ENCODE peak calls at places on chromosomes 16 and 17, in ten cellular contexts. I, B, J, C, Y, O, E, S, U and M are unnamed samples.

GRCh38 chr16:57376313-57376818 is 4.1 kb downstream of the CX3CL1 start:
- DNase-seq in I (no peak), B (no peak), J (no peak), C (no peak), Y (no peak), O (no peak), E (no peak), S (no peak), U (no peak), M (no peak)

GRCh38 chr17:45197108-45197507 is 24.6 kb upstream of the FMNL1 start:
- DNase-seq in I (no peak), B (no peak), J (no peak), C (no peak), Y (no peak), O (no peak), E (no peak), S (no peak), U (no peak), M (no peak)

GRCh38 chr17:10771142-10771541 is 32.8 kb downstream of the TMEM238L start:
- DNase-seq in I (no peak), B (no peak), J (no peak), C (no peak), Y (no peak), O (no peak), E (no peak), S (no peak), U (no peak), M (no peak)

GRCh38 chr16:88667496-88667895 is 4.6 kb upstream of the MVD start:
- DNase-seq in I (no peak), B (no peak), J (no peak), C (no peak), Y (no peak), O (no peak), E (no peak), S (no peak), U (no peak), M (no peak)

GRCh38 chr17:56319531-56319930 is 166.3 kb downstream of the ANKFN1 start:
- DNase-seq in I (no peak), B (no peak), J (no peak), C (no peak), Y (no peak), O (no peak), E (no peak), S (peak), U (peak), M (no peak)

GRCh38 chr17:37637956-37638355 is 5.3 kb downstream of the DDX52 start:
- DNase-seq in I (no peak), B (no peak), J (no peak), C (no peak), Y (no peak), O (no peak), E (no peak), S (no peak), U (no peak), M (no peak)

GRCh38 chr16:28163699-28164584 is 47.8 kb downstream of the XPO6 start:
- DNase-seq in I (no peak), B (no peak), J (no peak), C (no peak), Y (no peak), O (no peak), E (no peak), S (no peak), U (no peak), M (no peak)

GRCh38 chr17:13393841-13394710 is 207.7 kb downstream of the HS3ST3A1 start:
- DNase-seq in I (no peak), B (no peak), J (no peak), C (no peak), Y (no peak), O (no peak), E (no peak), S (no peak), U (no peak), M (no peak)

GRCh38 chr17:69560987-69561441 is 146.5 kb downstream of the MAP2K6 start:
- DNase-seq in I (no peak), B (no peak), J (peak), C (no peak), Y (no peak), O (no peak), E (no peak), S (no peak), U (no peak), M (no peak)

GRCh38 chr17:1496814-1497325 is 4.4 kb upstream of the MYO1C start:
- DNase-seq in I (no peak), B (no peak), J (no peak), C (no peak), Y (no peak), O (no peak), E (no peak), S (no peak), U (no peak), M (no peak)

GRCh38 chr16:1497014-1497598 is 3.9 kb downstream of the TELO2 start:
- DNase-seq in I (no peak), B (no peak), J (no peak), C (no peak), Y (no peak), O (no peak), E (no peak), S (no peak), U (no peak), M (no peak)

GRCh38 chr16:51442140-51442539 is 291.1 kb upstream of the SALL1 start:
- DNase-seq in I (no peak), B (no peak), J (no peak), C (no peak), Y (no peak), O (no peak), E (no peak), S (no peak), U (no peak), M (no peak)

GRCh38 chr17:71828182-71828596 is 292.6 kb upstream of the SOX9 start:
- DNase-seq in I (no peak), B (no peak), J (no peak), C (no peak), Y (no peak), O (no peak), E (no peak), S (no peak), U (no peak), M (no peak)

GRCh38 chr17:66573078-66573477 is 261.8 kb upstream of the CACNG5 start:
- DNase-seq in I (no peak), B (no peak), J (no peak), C (no peak), Y (no peak), O (no peak), E (no peak), S (no peak), U (no peak), M (no peak)

GRCh38 chr16:89958068-89958467 is 9.5 kb downstream of the DEF8 start:
- DNase-seq in I (peak), B (no peak), J (no peak), C (peak), Y (peak), O (no peak), E (no peak), S (peak), U (peak), M (no peak)

GRCh38 chr17:46811978-46812583 is 6.4 kb downstream of the WNT3 start:
- DNase-seq in I (no peak), B (no peak), J (no peak), C (peak), Y (no peak), O (peak), E (no peak), S (no peak), U (peak), M (no peak)

GRCh38 chr16:1102921-1103648 is 7.0 kb upstream of the C1QTNF8 start:
- DNase-seq in I (peak), B (peak), J (no peak), C (peak), Y (peak), O (no peak), E (peak), S (no peak), U (peak), M (no peak)

GRCh38 chr17:64441772-64442549 is 7.0 kb upstream of the MILR1 start:
- DNase-seq in I (no peak), B (peak), J (peak), C (peak), Y (peak), O (no peak), E (no peak), S (no peak), U (no peak), M (no peak)

GRCh38 chr17:62705781-62706597 is 78.5 kb downstream of the MRC2 start:
- DNase-seq in I (no peak), B (no peak), J (no peak), C (no peak), Y (peak), O (no peak), E (no peak), S (no peak), U (no peak), M (no peak)

GRCh38 chr17:66200685-66201092 is 8.8 kb upstream of the CEP112 start:
- DNase-seq in I (no peak), B (peak), J (no peak), C (peak), Y (peak), O (peak), E (peak), S (peak), U (peak), M (no peak)

GRCh38 chr16:79638386-79639106 is 38.0 kb upstream of the MAF start:
- DNase-seq in I (no peak), B (no peak), J (no peak), C (no peak), Y (no peak), O (no peak), E (no peak), S (no peak), U (no peak), M (no peak)

GRCh38 chr16:787261-787966 is 767 bp downstream of the RPUSD1 start:
- DNase-seq in I (no peak), B (no peak), J (no peak), C (peak), Y (no peak), O (no peak), E (no peak), S (no peak), U (no peak), M (no peak)

DNA sequence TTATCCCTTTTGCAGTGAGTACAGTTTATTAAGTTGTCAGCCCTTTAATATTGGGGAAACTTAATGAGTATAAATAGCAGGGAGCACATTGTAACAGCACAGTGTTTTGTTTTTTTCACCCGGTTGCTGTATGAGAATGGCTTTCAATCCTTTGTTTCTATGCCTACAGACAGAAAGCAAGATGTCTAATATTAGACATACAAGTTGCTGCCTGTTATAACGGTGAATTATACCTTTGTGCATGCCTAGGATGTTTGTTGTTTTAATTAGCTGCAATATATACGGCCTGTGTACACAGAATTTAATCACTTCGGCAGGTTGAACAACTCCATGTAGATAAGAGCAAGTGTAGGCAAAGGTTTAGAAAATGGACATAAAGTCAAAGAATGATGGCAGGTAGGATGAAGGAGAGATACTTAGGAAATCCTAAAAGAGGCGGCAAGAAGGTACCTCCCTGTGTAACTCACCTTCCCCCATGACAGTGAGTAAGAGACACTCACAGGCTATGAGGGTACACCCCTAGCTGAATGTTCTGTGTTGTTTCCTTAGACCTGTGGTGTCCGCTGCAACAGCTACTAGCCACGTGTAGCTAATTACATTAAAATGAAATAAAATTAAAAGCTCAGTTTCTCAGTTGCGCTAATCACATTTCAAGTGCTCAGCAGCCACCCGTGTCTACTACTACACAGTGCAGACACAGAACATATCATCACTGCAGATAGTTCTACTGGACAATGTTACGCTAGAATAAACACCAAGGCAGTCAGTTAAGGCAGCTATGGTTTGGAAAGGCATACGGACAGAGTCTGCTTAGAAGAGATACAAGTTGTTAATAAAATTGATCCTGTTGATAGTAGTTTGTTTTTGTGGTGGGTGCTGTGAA is 10.9 kb downstream of the SLC7A6OS start:
- DNase-seq in I (no peak), B (no peak), J (no peak), C (no peak), Y (no peak), O (no peak), E (no peak), S (no peak), U (no peak), M (no peak)
- TF ChIP-seq POLR2A in I (no peak), B (no peak), J (no peak), C (no peak), Y (no peak), O (no peak), E (no peak), S (no peak), U (no peak), M (no peak)

DNA sequence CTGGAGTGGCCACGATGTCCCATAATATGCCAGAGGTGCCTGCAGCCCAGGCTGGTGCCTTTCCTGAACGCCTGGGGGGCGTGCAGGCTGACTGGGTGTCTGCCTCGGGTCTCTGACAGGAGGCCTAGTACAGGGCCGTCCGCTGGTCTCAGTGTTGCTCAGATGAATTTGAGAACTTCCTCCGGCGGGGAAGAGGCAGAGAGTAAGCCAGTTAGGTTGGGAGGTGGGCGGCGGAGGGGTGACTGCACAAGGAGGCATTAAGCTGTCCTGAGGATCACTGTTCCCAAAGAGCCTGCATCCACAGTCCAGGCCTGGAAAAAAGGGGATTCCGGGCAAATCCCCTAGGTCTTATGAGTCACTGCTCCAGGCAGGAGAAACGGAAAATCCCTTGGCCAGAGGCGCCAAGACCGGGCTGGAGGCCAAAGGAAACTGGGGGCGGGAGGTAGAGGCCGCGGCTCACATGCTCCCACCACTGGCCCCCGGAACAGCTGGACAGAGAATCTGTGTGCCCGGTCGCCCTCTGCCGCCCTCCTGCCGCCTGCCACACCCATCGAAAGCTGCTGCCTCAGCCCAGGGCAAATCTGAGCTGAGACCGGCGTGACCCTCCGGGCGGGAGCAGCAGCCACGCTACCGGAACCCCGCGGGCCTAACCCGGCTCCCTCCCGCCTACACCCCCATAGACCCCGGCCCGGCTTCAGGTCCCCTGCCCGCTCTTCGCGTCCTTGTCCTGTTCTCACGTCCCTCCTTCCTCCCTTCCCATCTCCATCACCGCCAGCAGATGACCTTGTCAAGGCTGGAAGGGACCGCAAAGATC is 1.2 kb downstream of the TRIM47 start:
- DNase-seq in I (peak), B (peak), J (peak), C (peak), Y (peak), O (peak), E (peak), S (peak), U (peak), M (peak)
- TF ChIP-seq POLR2A in I (no peak), B (no peak), J (peak), C (no peak), Y (no peak), O (peak), E (no peak), S (no peak), U (peak), M (no peak)

GRCh38 chr16:81077077-81077940 is at the start of gene C16orf46:
- DNase-seq in I (peak), B (peak), J (peak), C (peak), Y (peak), O (peak), E (peak), S (peak), U (peak), M (peak)
- TF ChIP-seq POLR2A in I (peak), B (no peak), J (peak), C (peak), Y (peak), O (peak), E (no peak), S (peak), U (peak), M (peak)

GRCh38 chr17:48816774-48817590 is at the start of gene TTLL6:
- DNase-seq in I (peak), B (peak), J (peak), C (peak), Y (peak), O (peak), E (peak), S (peak), U (peak), M (peak)
- TF ChIP-seq POLR2A in I (no peak), B (no peak), J (no peak), C (no peak), Y (no peak), O (no peak), E (no peak), S (no peak), U (no peak), M (no peak)

GRCh38 chr17:29140051-29140582 is 40.1 kb downstream of the MYO18A start:
- DNase-seq in I (peak), B (peak), J (peak), C (peak), Y (peak), O (peak), E (peak), S (no peak), U (peak), M (no peak)
- TF ChIP-seq POLR2A in I (peak), B (no peak), J (peak), C (no peak), Y (no peak), O (peak), E (no peak), S (no peak), U (peak), M (no peak)

GRCh38 chr17:57721967-57722703 is 23.0 kb downstream of the CCDC182 start:
- DNase-seq in I (no peak), B (no peak), J (no peak), C (no peak), Y (no peak), O (no peak), E (no peak), S (no peak), U (no peak), M (no peak)

GRCh38 chr17:57723427-57724037 is 21.6 kb downstream of the CCDC182 start:
- DNase-seq in I (no peak), B (no peak), J (no peak), C (no peak), Y (no peak), O (no peak), E (no peak), S (no peak), U (no peak), M (no peak)

GRCh38 chr17:57720636-57721035 is 24.5 kb downstream of the CCDC182 start:
- DNase-seq in I (no peak), B (no peak), J (no peak), C (no peak), Y (no peak), O (no peak), E (no peak), S (no peak), U (no peak), M (no peak)

GRCh38 chr17:57724038-57724728 is 20.9 kb downstream of the CCDC182 start:
- DNase-seq in I (no peak), B (no peak), J (no peak), C (peak), Y (no peak), O (no peak), E (no peak), S (no peak), U (no peak), M (no peak)

DNA sequence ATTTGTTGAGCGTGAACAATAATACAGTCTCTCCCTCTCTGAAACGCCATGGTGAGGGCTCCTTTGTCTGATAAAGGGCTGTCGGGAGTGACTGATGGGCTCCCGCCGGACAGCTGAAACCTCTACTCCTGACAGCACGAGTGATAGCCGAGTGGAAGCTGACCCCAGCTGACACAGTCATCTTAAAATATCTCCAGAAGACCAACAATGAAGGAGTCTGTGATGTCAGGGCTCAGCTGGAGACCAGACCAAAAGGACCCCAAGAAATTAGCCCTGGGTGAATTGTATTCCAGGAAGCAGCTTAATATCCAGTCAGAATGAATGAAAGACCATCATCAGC is 22.4 kb downstream of the CCDC182 start:
- DNase-seq in I (no peak), B (no peak), J (no peak), C (no peak), Y (no peak), O (no peak), E (no peak), S (no peak), U (no peak), M (no peak)
- TF ChIP-seq POLR2A in I (no peak), B (no peak), J (no peak), C (no peak), Y (no peak), O (no peak), E (no peak), S (no peak), U (no peak), M (no peak)

DNA sequence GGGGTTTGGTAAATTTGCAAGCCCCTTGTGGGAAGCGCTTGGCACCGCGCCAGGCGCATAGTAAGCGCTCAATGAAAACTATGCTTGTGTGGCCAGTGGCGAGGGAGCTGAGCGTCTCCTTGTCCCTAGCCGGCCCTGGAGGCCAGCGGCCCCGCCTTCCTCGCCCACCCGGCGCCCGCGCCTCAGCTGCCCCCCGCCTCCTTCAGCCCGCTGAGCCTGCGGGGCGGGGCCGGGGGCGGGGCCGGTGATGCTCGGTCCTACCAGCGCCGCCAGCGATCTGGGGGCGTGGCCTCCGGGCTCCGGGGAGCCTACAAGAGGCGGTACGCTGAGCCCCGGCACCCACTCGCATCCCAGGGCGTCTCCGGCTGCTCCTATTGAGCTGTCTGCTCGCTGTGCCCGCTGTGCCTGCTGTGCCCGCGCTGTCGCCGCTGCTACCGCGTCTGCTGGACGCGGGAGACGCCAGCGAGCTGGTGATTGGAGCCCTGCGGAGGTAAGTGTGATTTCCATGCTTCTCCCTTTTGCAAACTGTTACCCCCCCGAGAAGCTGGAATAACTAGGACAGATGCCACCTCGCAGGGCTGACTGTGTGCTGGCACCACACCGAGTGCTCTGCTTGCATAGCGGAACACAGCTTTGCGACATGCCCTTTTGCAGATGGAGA is at the start of gene CRISPLD2:
- DNase-seq in I (peak), B (peak), J (peak), C (peak), Y (peak), O (peak), E (peak), S (peak), U (peak), M (peak)
- TF ChIP-seq POLR2A in I (peak), B (peak), J (peak), C (peak), Y (peak), O (peak), E (no peak), S (peak), U (peak), M (peak)

GRCh38 chr16:31083981-31084380 is 4.8 kb downstream of the PRSS53 start:
- DNase-seq in I (no peak), B (no peak), J (no peak), C (no peak), Y (no peak), O (no peak), E (no peak), S (no peak), U (no peak), M (no peak)
- TF ChIP-seq POLR2A in I (no peak), B (no peak), J (no peak), C (no peak), Y (no peak), O (no peak), E (no peak), S (no peak), U (no peak), M (no peak)